ENCODE peak calls at places on chromosomes 5 and 9, in four cellular contexts. B is HCT116, X is SK-N-SH, D is GM23338. O is an unnamed sample. For H3K4me1, the result is how much of the 10 kb centered on the place peaks cover.

GRCh38 chr9:93035821-93036351 is 22.6 kb upstream of the SUSD3 start:
- DNase-seq in B (no peak), X (no peak), D (no peak), O (no peak)

GRCh38 chr5:81207009-81207408 is 26.1 kb upstream of the CKMT2 start:
- DNase-seq in B (no peak), X (no peak), D (peak), O (no peak)

GRCh38 chr5:172180936-172181335 is 7.1 kb downstream of the STK10 start:
- DNase-seq in B (no peak), X (no peak), D (no peak), O (no peak)

GRCh38 chr9:35490155-35490909 is 421 bp downstream of the RUSC2 start:
- DNase-seq in B (no peak), X (peak), D (peak), O (no peak)

GRCh38 chr5:65100846-65101678 is 332.3 kb downstream of the CWC27 start:
- DNase-seq in B (peak), X (peak), D (peak), O (peak)

GRCh38 chr5:1568201-1568979 is 44.6 kb upstream of the LPCAT1 start:
- DNase-seq in B (no peak), X (no peak), D (no peak), O (no peak)

GRCh38 chr5:170559296-170559695 is 55.5 kb downstream of the KCNIP1 start:
- DNase-seq in B (no peak), X (no peak), D (no peak), O (no peak)

GRCh38 chr5:81774359-81774758 is 23.5 kb upstream of the SSBP2 start:
- DNase-seq in B (no peak), X (no peak), D (no peak), O (no peak)

DNA sequence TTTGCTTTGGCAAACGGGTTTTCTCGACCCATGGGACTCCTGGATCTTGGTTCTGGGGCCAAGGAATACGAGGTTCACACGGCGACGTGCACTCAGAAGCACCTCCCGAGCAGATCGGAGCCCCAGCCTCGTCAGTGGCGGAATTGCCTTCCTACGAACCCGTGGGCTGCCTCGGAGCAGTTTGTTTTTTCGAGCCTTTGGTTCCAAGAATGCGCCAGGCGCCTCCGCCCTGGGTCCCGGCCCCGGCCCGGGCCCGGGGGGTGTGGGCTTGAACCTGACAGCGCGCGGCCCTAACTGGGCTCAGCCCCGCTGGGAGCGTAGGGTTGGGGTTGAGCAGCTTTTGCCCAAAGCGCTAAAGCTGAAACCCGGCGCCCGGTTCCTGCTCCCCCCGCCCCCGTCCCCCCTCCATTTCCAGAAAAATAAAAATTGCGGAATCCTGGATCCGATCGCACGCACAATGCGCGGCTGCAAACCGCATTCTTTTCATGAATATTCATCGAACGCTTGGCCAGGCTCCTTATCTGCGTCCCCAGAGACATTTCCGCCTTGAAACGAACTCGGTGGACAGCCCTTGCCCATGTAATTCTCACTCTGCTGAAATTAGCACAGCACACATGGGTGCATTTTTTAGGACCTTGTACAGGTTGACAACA is 1.0 kb downstream of the BASP1 start:
- DNase-seq in B (no peak), X (peak), D (peak), O (no peak)
- TF ChIP-seq REST in B (no peak), X (no peak), D (no peak), O (no peak)

GRCh38 chr9:114282926-114283325 is 40.0 kb upstream of the ORM1 start:
- DNase-seq in B (no peak), X (peak), D (no peak), O (no peak)

GRCh38 chr9:114281421-114282103 is 41.3 kb upstream of the ORM1 start:
- DNase-seq in B (no peak), X (peak), D (no peak), O (no peak)

GRCh38 chr9:114282507-114282906 is 40.4 kb upstream of the ORM1 start:
- DNase-seq in B (no peak), X (no peak), D (no peak), O (no peak)

GRCh38 chr9:114280636-114281315 is 42.1 kb upstream of the ORM1 start:
- DNase-seq in B (no peak), X (no peak), D (no peak), O (no peak)

DNA sequence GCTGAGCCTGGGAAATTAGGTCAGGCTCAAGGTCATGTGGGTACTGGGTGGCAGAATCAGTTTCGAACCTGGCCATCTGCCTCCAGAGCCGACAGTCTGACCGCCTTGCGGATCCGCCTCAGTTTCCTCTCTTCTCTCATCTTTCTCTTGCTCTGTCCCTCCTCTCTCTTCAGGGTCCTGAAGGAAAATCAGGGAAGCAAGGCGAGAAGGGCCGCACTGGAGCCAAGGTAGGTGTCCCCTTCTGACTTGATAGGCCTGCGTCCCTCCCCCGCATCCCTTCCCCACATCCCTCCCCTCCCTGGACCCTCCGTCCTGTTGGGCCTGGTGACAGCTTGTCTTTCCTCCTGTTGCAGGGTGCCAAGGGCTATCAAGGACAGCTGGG is 40.8 kb upstream of the ORM1 start:
- DNase-seq in B (no peak), X (no peak), D (no peak), O (no peak)
- H3K4me1 ChIP-seq in B (under half), X (under half), D (under half), O (under half)

GRCh38 chr5:144697847-144698262 is 527.2 kb downstream of the KCTD16 start:
- DNase-seq in B (no peak), X (no peak), D (peak), O (peak)

GRCh38 chr5:144698454-144698853 is 527.8 kb downstream of the KCTD16 start:
- DNase-seq in B (no peak), X (no peak), D (peak), O (no peak)

GRCh38 chr5:144703776-144704175 is 533.1 kb downstream of the KCTD16 start:
- DNase-seq in B (no peak), X (no peak), D (no peak), O (no peak)
- TF ChIP-seq POLR2AphosphoS5 in B (no peak), X (no peak), D (no peak), O (no peak)

GRCh38 chr5:126594676-126595485 is at the start of gene ALDH7A1:
- DNase-seq in B (peak), X (peak), D (peak), O (peak)
- TF ChIP-seq REST in B (no peak), X (no peak), D (peak), O (no peak)